ENCODE peak calls at places on chromosomes 2 and 18, in four cellular contexts. N is NCI-H1436 treated with DMSO at 0.1 percent for 48 hours; G is kidney epithelial cell; Q is CD4-positive, alpha-beta memory T cell. R is an unnamed sample.

GRCh38 chr18:48470484-48471180 is 61.4 kb upstream of the ZBTB7C start:
- DNase-seq in N (no peak), G (no peak), Q (no peak), R (no peak)

GRCh38 chr18:22639026-22639463 is 221.3 kb upstream of the CTAGE1 start:
- DNase-seq in N (no peak), G (peak; percentile 7), Q (no peak), R (no peak)

GRCh38 chr2:209189893-209190292 is 234.0 kb upstream of the MAP2 start:
- DNase-seq in N (no peak), G (no peak), Q (no peak), R (no peak)

GRCh38 chr2:224023188-224023587 is 15.9 kb downstream of the SERPINE2 start:
- DNase-seq in N (no peak), G (peak; percentile 23), Q (no peak), R (no peak)

GRCh38 chr2:107648781-107649413 is 177.8 kb upstream of the RGPD4 start:
- DNase-seq in Q (no peak), G (no peak), N (no peak), R (no peak)

GRCh38 chr18:72086421-72086820 is 457.7 kb downstream of the CBLN2 start:
- DNase-seq in N (no peak), G (no peak), Q (peak; percentile 1), R (no peak)

GRCh38 chr2:96923810-96924774 is 54.2 kb upstream of the SEMA4C start:
- DNase-seq in G (no peak), N (no peak), Q (peak; percentile 29), R (peak; percentile 50)

GRCh38 chr18:58661423-58661822 is 9.8 kb upstream of the MALT1 start:
- DNase-seq in N (no peak), Q (no peak), G (no peak), R (no peak)

GRCh38 chr2:1584051-1584531 is 160.2 kb downstream of the PXDN start:
- DNase-seq in G (no peak), Q (no peak), N (no peak), R (no peak)

GRCh38 chr2:199757466-199757865 is 93.5 kb downstream of the FTCDNL1 start:
- DNase-seq in N (no peak), G (no peak), Q (no peak), R (no peak)

GRCh38 chr2:105584437-105585010 is 160.2 kb upstream of the NCK2 start:
- DNase-seq in Q (no peak), G (no peak), N (no peak), R (no peak)

GRCh38 chr18:41075212-41075611 is 879.8 kb upstream of the PIK3C3 start:
- DNase-seq in G (peak; percentile 35), N (no peak), Q (no peak), R (no peak)